ENCODE peak calls at places on chromosomes 2 and 18, in four cellular contexts. J is AG08396, E is astrocyte of the spinal cord, X is KBM-7. U is an unnamed sample.

GRCh38 chr2:197360744-197361156 is 50.2 kb upstream of the ANKRD44 start:
- DNase-seq in J (peak; percentile 24), E (peak; percentile 85), X (no peak), U (no peak)

GRCh38 chr2:211611621-211612020 is 927.0 kb downstream of the ERBB4 start:
- DNase-seq in J (no peak), E (no peak), X (no peak), U (no peak)

GRCh38 chr2:66555076-66555475 is 120.2 kb downstream of the MEIS1 start:
- DNase-seq in J (no peak), E (no peak), X (peak; percentile 38), U (no peak)

GRCh38 chr18:26943906-26944305 is 78.4 kb upstream of the AQP4 start:
- DNase-seq in J (no peak), E (no peak), X (no peak), U (no peak)

GRCh38 chr2:132715986-132716385 is 46.0 kb upstream of the LYPD1 start:
- DNase-seq in J (peak; percentile 13), E (no peak), X (no peak), U (no peak)

GRCh38 chr18:63613420-63613819 is 26.3 kb downstream of the SERPINB13 start:
- DNase-seq in J (no peak), E (no peak), X (no peak), U (no peak)

GRCh38 chr18:64037812-64038414 is 68.0 kb downstream of the SERPINB8 start:
- DNase-seq in J (peak; percentile 32), E (peak; percentile 49), X (peak; percentile 59), U (no peak)

GRCh38 chr2:54740333-54740732 is 16.9 kb downstream of the EML6 start:
- DNase-seq in J (no peak), E (peak; percentile 12), X (no peak), U (no peak)

GRCh38 chr18:69895081-69896047 is 52.3 kb downstream of the CD226 start:
- DNase-seq in J (no peak), E (no peak), X (no peak), U (no peak)

GRCh38 chr2:235594041-235594440 is 100.2 kb downstream of the AGAP1 start:
- DNase-seq in J (peak; percentile 61), E (peak; percentile 82), X (peak; percentile 46), U (no peak)

GRCh38 chr18:46755315-46756171 is 1.3 kb downstream of the ST8SIA5 start:
- DNase-seq in J (no peak), E (no peak), X (no peak), U (no peak)

GRCh38 chr2:128726221-128726620 is 407.6 kb upstream of the HS6ST1 start:
- DNase-seq in J (no peak), E (no peak), X (no peak), U (no peak)

GRCh38 chr2:24259316-24259715 is 84.5 kb downstream of the FAM228A start:
- DNase-seq in J (no peak), E (no peak), X (no peak), U (no peak)

GRCh38 chr18:49183921-49184320 is 233.2 kb upstream of the SMAD7 start:
- DNase-seq in J (peak; percentile 15), E (peak; percentile 32), X (no peak), U (no peak)

GRCh38 chr2:71992036-71992435 is 155.6 kb downstream of the CYP26B1 start:
- DNase-seq in J (no peak), E (no peak), X (no peak), U (no peak)

GRCh38 chr2:43852196-43852730 is 13.5 kb downstream of the ABCG8 start:
- DNase-seq in J (no peak), E (no peak), X (no peak), U (no peak)

GRCh38 chr2:64260817-64261216 is 116.6 kb upstream of the PELI1 start:
- DNase-seq in J (no peak), E (no peak), X (peak; percentile 89), U (no peak)

GRCh38 chr2:30404354-30405265 is 42.4 kb upstream of the LCLAT1 start:
- DNase-seq in J (no peak), E (peak; percentile 22), X (no peak), U (no peak)

GRCh38 chr2:9950521-9951271 is 797 bp upstream of the GRHL1 start:
- DNase-seq in J (peak; percentile 70), E (no peak), X (peak; percentile 45), U (peak; percentile 53)

GRCh38 chr2:226898121-226898520 is 62.3 kb downstream of the RHBDD1 start:
- DNase-seq in J (no peak), E (no peak), X (no peak), U (no peak)

GRCh38 chr2:101844055-101844635 is 146.6 kb downstream of the MAP4K4 start:
- DNase-seq in J (peak; percentile 31), E (peak; percentile 80), X (no peak), U (no peak)

GRCh38 chr2:73101626-73102256 is 11.0 kb downstream of the RAB11FIP5 start:
- DNase-seq in J (no peak), E (no peak), X (no peak), U (no peak)

GRCh38 chr18:25832008-25832604 is 258.3 kb downstream of the SS18 start:
- DNase-seq in J (peak; percentile 70), E (peak; percentile 69), X (peak; percentile 58), U (no peak)

GRCh38 chr2:26177122-26177521 is 4.2 kb downstream of the GAREM2 start:
- DNase-seq in J (no peak), E (no peak), X (no peak), U (no peak)

GRCh38 chr2:241894056-241894641 is 24.6 kb downstream of the RTP5 start:
- DNase-seq in J (no peak), E (no peak), X (no peak), U (no peak)

GRCh38 chr2:148817210-148817708 is 57.8 kb upstream of the KIF5C start:
- DNase-seq in J (no peak), E (peak; percentile 6), X (no peak), U (no peak)

GRCh38 chr2:200741468-200742202 is 70.1 kb upstream of the BZW1 start:
- DNase-seq in J (no peak), E (no peak), X (no peak), U (no peak)

GRCh38 chr18:35695803-35696202 is 114.3 kb downstream of the GALNT1 start:
- DNase-seq in J (no peak), E (no peak), X (no peak), U (no peak)

GRCh38 chr2:106839849-106840595 is 45.9 kb downstream of the ST6GAL2 start:
- DNase-seq in J (no peak), E (no peak), X (peak; percentile 8), U (no peak)

GRCh38 chr18:12154356-12154755 is 60.7 kb downstream of the ANKRD62 start:
- DNase-seq in J (no peak), E (no peak), X (peak; percentile 86), U (no peak)

GRCh38 chr18:49726564-49726963 is 86.8 kb downstream of the ACAA2 start:
- DNase-seq in J (no peak), E (no peak), X (no peak), U (no peak)

U was measured in activated naive CD4-positive, alpha-beta T cell treated with anti-CD3 and anti-CD28 coated beads, Interleukin-2, amount 50 U/mL, for 16 hours.